ENCODE peak calls at places on chromosomes 1 and 21, in six cellular contexts. One of them, this sample, is unnamed.

GRCh38 chr1:224380003-224380402 is 23.3 kb downstream of the CNIH4 start:
- DNase-seq in hepatocyte: no peak
- DNase-seq in activated naive CD8-positive, alpha-beta T cell treated with anti-CD3 and anti-CD28 coated beads, Interleukin-2, amount 50 U/mL, for 24 hours: peak
- DNase-seq in stomach: no peak
- DNase-seq in COR-L47: no peak
- DNase-seq in hypothalamus: no peak
- DNase-seq in this sample: no peak

GRCh38 chr1:218424528-218424927 is 79.4 kb downstream of the TGFB2 start:
- DNase-seq in hepatocyte: no peak
- DNase-seq in activated naive CD8-positive, alpha-beta T cell treated with anti-CD3 and anti-CD28 coated beads, Interleukin-2, amount 50 U/mL, for 24 hours: no peak
- DNase-seq in stomach: no peak
- DNase-seq in COR-L47: no peak
- DNase-seq in hypothalamus: no peak
- DNase-seq in this sample: no peak

GRCh38 chr21:44760376-44760775 is 41.2 kb downstream of the UBE2G2 start:
- DNase-seq in hepatocyte: no peak
- DNase-seq in activated naive CD8-positive, alpha-beta T cell treated with anti-CD3 and anti-CD28 coated beads, Interleukin-2, amount 50 U/mL, for 24 hours: no peak
- DNase-seq in stomach: peak
- DNase-seq in COR-L47: no peak
- DNase-seq in hypothalamus: no peak
- DNase-seq in this sample: no peak

GRCh38 chr1:184152502-184152901 is 101.0 kb downstream of the TSEN15 start:
- DNase-seq in hepatocyte: no peak
- DNase-seq in activated naive CD8-positive, alpha-beta T cell treated with anti-CD3 and anti-CD28 coated beads, Interleukin-2, amount 50 U/mL, for 24 hours: no peak
- DNase-seq in stomach: no peak
- DNase-seq in COR-L47: no peak
- DNase-seq in hypothalamus: no peak
- DNase-seq in this sample: peak

GRCh38 chr1:3053986-3054385 is 15.0 kb upstream of the PRDM16 start:
- DNase-seq in hepatocyte: no peak
- DNase-seq in activated naive CD8-positive, alpha-beta T cell treated with anti-CD3 and anti-CD28 coated beads, Interleukin-2, amount 50 U/mL, for 24 hours: no peak
- DNase-seq in stomach: no peak
- DNase-seq in COR-L47: no peak
- DNase-seq in hypothalamus: no peak
- DNase-seq in this sample: no peak

GRCh38 chr1:39973503-39974135 is 18.7 kb downstream of the MFSD2A start:
- DNase-seq in hepatocyte: peak
- DNase-seq in activated naive CD8-positive, alpha-beta T cell treated with anti-CD3 and anti-CD28 coated beads, Interleukin-2, amount 50 U/mL, for 24 hours: peak
- DNase-seq in stomach: peak
- DNase-seq in COR-L47: peak
- DNase-seq in hypothalamus: peak
- DNase-seq in this sample: peak

GRCh38 chr1:154819628-154820590 is 50.2 kb downstream of the KCNN3 start:
- DNase-seq in hepatocyte: peak
- DNase-seq in activated naive CD8-positive, alpha-beta T cell treated with anti-CD3 and anti-CD28 coated beads, Interleukin-2, amount 50 U/mL, for 24 hours: peak
- DNase-seq in stomach: peak
- DNase-seq in COR-L47: no peak
- DNase-seq in hypothalamus: no peak
- DNase-seq in this sample: no peak

GRCh38 chr1:151939141-151939540 is 29.8 kb upstream of the THEM4 start:
- DNase-seq in hepatocyte: no peak
- DNase-seq in activated naive CD8-positive, alpha-beta T cell treated with anti-CD3 and anti-CD28 coated beads, Interleukin-2, amount 50 U/mL, for 24 hours: no peak
- DNase-seq in stomach: no peak
- DNase-seq in COR-L47: no peak
- DNase-seq in hypothalamus: no peak
- DNase-seq in this sample: no peak

GRCh38 chr21:37700641-37701202 is 215.5 kb downstream of the KCNJ6 start:
- DNase-seq in hepatocyte: peak
- DNase-seq in activated naive CD8-positive, alpha-beta T cell treated with anti-CD3 and anti-CD28 coated beads, Interleukin-2, amount 50 U/mL, for 24 hours: peak
- DNase-seq in stomach: no peak
- DNase-seq in COR-L47: peak
- DNase-seq in hypothalamus: no peak
- DNase-seq in this sample: no peak

GRCh38 chr21:21165063-21165645 is 166.9 kb downstream of the NCAM2 start:
- DNase-seq in hepatocyte: no peak
- DNase-seq in activated naive CD8-positive, alpha-beta T cell treated with anti-CD3 and anti-CD28 coated beads, Interleukin-2, amount 50 U/mL, for 24 hours: no peak
- DNase-seq in stomach: no peak
- DNase-seq in COR-L47: no peak
- DNase-seq in hypothalamus: no peak
- DNase-seq in this sample: no peak

GRCh38 chr1:64965239-64966157 is 851 bp downstream of the JAK1 start:
- DNase-seq in hepatocyte: peak
- DNase-seq in activated naive CD8-positive, alpha-beta T cell treated with anti-CD3 and anti-CD28 coated beads, Interleukin-2, amount 50 U/mL, for 24 hours: peak
- DNase-seq in stomach: peak
- DNase-seq in COR-L47: peak
- DNase-seq in hypothalamus: peak
- DNase-seq in this sample: peak

GRCh38 chr1:70319750-70320149 is 34.8 kb downstream of the ANKRD13C start:
- DNase-seq in hepatocyte: no peak
- DNase-seq in activated naive CD8-positive, alpha-beta T cell treated with anti-CD3 and anti-CD28 coated beads, Interleukin-2, amount 50 U/mL, for 24 hours: no peak
- DNase-seq in stomach: no peak
- DNase-seq in COR-L47: no peak
- DNase-seq in hypothalamus: no peak
- DNase-seq in this sample: no peak

GRCh38 chr1:231970684-231971083 is 344.1 kb downstream of the DISC1 start:
- DNase-seq in hepatocyte: no peak
- DNase-seq in activated naive CD8-positive, alpha-beta T cell treated with anti-CD3 and anti-CD28 coated beads, Interleukin-2, amount 50 U/mL, for 24 hours: no peak
- DNase-seq in stomach: peak
- DNase-seq in COR-L47: no peak
- DNase-seq in hypothalamus: no peak
- DNase-seq in this sample: no peak

GRCh38 chr1:151539321-151540020 is 638 bp upstream of the TUFT1 start:
- DNase-seq in hepatocyte: peak
- DNase-seq in activated naive CD8-positive, alpha-beta T cell treated with anti-CD3 and anti-CD28 coated beads, Interleukin-2, amount 50 U/mL, for 24 hours: peak
- DNase-seq in stomach: peak
- DNase-seq in COR-L47: peak
- DNase-seq in hypothalamus: peak
- DNase-seq in this sample: peak

GRCh38 chr1:175003521-175003920 is 3.8 kb downstream of the CACYBP start:
- DNase-seq in hepatocyte: no peak
- DNase-seq in activated naive CD8-positive, alpha-beta T cell treated with anti-CD3 and anti-CD28 coated beads, Interleukin-2, amount 50 U/mL, for 24 hours: no peak
- DNase-seq in stomach: no peak
- DNase-seq in COR-L47: no peak
- DNase-seq in hypothalamus: no peak
- DNase-seq in this sample: no peak

GRCh38 chr1:32487182-32487581 is 22.3 kb downstream of the ZBTB8B start:
- DNase-seq in hepatocyte: no peak
- DNase-seq in activated naive CD8-positive, alpha-beta T cell treated with anti-CD3 and anti-CD28 coated beads, Interleukin-2, amount 50 U/mL, for 24 hours: no peak
- DNase-seq in stomach: no peak
- DNase-seq in COR-L47: no peak
- DNase-seq in hypothalamus: no peak
- DNase-seq in this sample: no peak

GRCh38 chr1:2303781-2304180 is 75.7 kb downstream of the SKI start:
- DNase-seq in hepatocyte: no peak
- DNase-seq in activated naive CD8-positive, alpha-beta T cell treated with anti-CD3 and anti-CD28 coated beads, Interleukin-2, amount 50 U/mL, for 24 hours: no peak
- DNase-seq in stomach: no peak
- DNase-seq in COR-L47: no peak
- DNase-seq in hypothalamus: no peak
- DNase-seq in this sample: no peak

GRCh38 chr1:18927654-18928272 is 25.4 kb upstream of the ALDH4A1 start:
- DNase-seq in hepatocyte: no peak
- DNase-seq in activated naive CD8-positive, alpha-beta T cell treated with anti-CD3 and anti-CD28 coated beads, Interleukin-2, amount 50 U/mL, for 24 hours: peak
- DNase-seq in stomach: no peak
- DNase-seq in COR-L47: no peak
- DNase-seq in hypothalamus: no peak
- DNase-seq in this sample: no peak

GRCh38 chr1:31196685-31197084 is 43.0 kb downstream of the NKAIN1 start:
- DNase-seq in hepatocyte: peak
- DNase-seq in activated naive CD8-positive, alpha-beta T cell treated with anti-CD3 and anti-CD28 coated beads, Interleukin-2, amount 50 U/mL, for 24 hours: no peak
- DNase-seq in stomach: no peak
- DNase-seq in COR-L47: no peak
- DNase-seq in hypothalamus: no peak
- DNase-seq in this sample: no peak

GRCh38 chr1:47679301-47679751 is 241.5 kb downstream of the FOXD2 start:
- DNase-seq in hepatocyte: no peak
- DNase-seq in activated naive CD8-positive, alpha-beta T cell treated with anti-CD3 and anti-CD28 coated beads, Interleukin-2, amount 50 U/mL, for 24 hours: no peak
- DNase-seq in stomach: peak
- DNase-seq in COR-L47: no peak
- DNase-seq in hypothalamus: no peak
- DNase-seq in this sample: peak

GRCh38 chr1:2452583-2453315 is 23.3 kb upstream of the PLCH2 start:
- DNase-seq in hepatocyte: no peak
- DNase-seq in activated naive CD8-positive, alpha-beta T cell treated with anti-CD3 and anti-CD28 coated beads, Interleukin-2, amount 50 U/mL, for 24 hours: no peak
- DNase-seq in stomach: no peak
- DNase-seq in COR-L47: no peak
- DNase-seq in hypothalamus: peak
- DNase-seq in this sample: no peak

GRCh38 chr1:43276673-43277072 is 6.9 kb downstream of the TMEM125 start:
- DNase-seq in hepatocyte: peak
- DNase-seq in activated naive CD8-positive, alpha-beta T cell treated with anti-CD3 and anti-CD28 coated beads, Interleukin-2, amount 50 U/mL, for 24 hours: no peak
- DNase-seq in stomach: peak
- DNase-seq in COR-L47: no peak
- DNase-seq in hypothalamus: no peak
- DNase-seq in this sample: no peak

GRCh38 chr21:41894922-41895557 is 15.9 kb upstream of the PRDM15 start:
- DNase-seq in hepatocyte: peak
- DNase-seq in activated naive CD8-positive, alpha-beta T cell treated with anti-CD3 and anti-CD28 coated beads, Interleukin-2, amount 50 U/mL, for 24 hours: no peak
- DNase-seq in stomach: no peak
- DNase-seq in COR-L47: no peak
- DNase-seq in hypothalamus: no peak
- DNase-seq in this sample: no peak

GRCh38 chr1:150151291-150152181 is 1.8 kb downstream of the PLEKHO1 start:
- DNase-seq in hepatocyte: no peak
- DNase-seq in activated naive CD8-positive, alpha-beta T cell treated with anti-CD3 and anti-CD28 coated beads, Interleukin-2, amount 50 U/mL, for 24 hours: peak
- DNase-seq in stomach: peak
- DNase-seq in COR-L47: no peak
- DNase-seq in hypothalamus: no peak
- DNase-seq in this sample: no peak